ENCODE peak calls at places on chromosomes 2 and 18, in ten cellular contexts. S is ovary, V is GM12892, Y is transverse colon, M is body of pancreas, D is HCT116, U is GM12891, Z is spleen, E is heart left ventricle, B is esophagus squamous epithelium. N is an unnamed sample.

GRCh38 chr2:204650611-204651010 is 105.3 kb downstream of the PARD3B start:
- DNase-seq in D (no peak), Z (no peak), S (no peak), Y (no peak), M (no peak), E (no peak), U (no peak), V (no peak), B (no peak), N (no peak)

GRCh38 chr2:45287040-45287439 is 277.8 kb upstream of the SIX2 start:
- DNase-seq in Z (no peak), Y (no peak), D (no peak), B (no peak), E (no peak), S (no peak), M (no peak), U (no peak), V (no peak), N (no peak)

GRCh38 chr2:193521523-193521922 is 1326.8 kb upstream of the TMEFF2 start:
- DNase-seq in U (no peak), E (no peak), V (no peak), M (no peak), B (no peak), D (no peak), S (no peak), Z (no peak), Y (no peak), N (no peak)

GRCh38 chr18:31634331-31634713 is 42.6 kb downstream of the TTR start:
- DNase-seq in U (no peak), E (no peak), V (no peak), M (no peak), Y (no peak), S (no peak), D (no peak), Z (no peak), B (no peak), N (no peak)

GRCh38 chr2:99659874-99660273 is 170.1 kb upstream of the REV1 start:
- DNase-seq in V (no peak), S (peak), U (no peak), E (no peak), D (no peak), Y (no peak), M (no peak), Z (no peak), B (no peak), N (no peak)

GRCh38 chr2:25215948-25216679 is 47.7 kb upstream of the POMC start:
- DNase-seq in E (peak), S (peak), V (peak), D (no peak), B (peak), M (peak), U (peak), Z (peak), Y (peak), N (no peak)

GRCh38 chr2:181138816-181139215 is 158.4 kb downstream of the UBE2E3 start:
- DNase-seq in U (no peak), E (no peak), S (no peak), M (no peak), B (no peak), V (no peak), Z (no peak), D (no peak), Y (no peak), N (no peak)

GRCh38 chr2:58019209-58019608 is 27.4 kb upstream of the VRK2 start:
- DNase-seq in Z (no peak), E (no peak), Y (no peak), V (no peak), U (no peak), D (no peak), M (no peak), S (no peak), B (no peak), N (no peak)

GRCh38 chr18:50131591-50131990 is 63.4 kb downstream of the MYO5B start:
- DNase-seq in V (no peak), S (no peak), M (no peak), Y (no peak), Z (no peak), D (no peak), U (no peak), E (no peak), B (no peak), N (no peak)

GRCh38 chr2:235390108-235390815 is 103.6 kb upstream of the AGAP1 start:
- DNase-seq in B (no peak), V (no peak), D (no peak), U (no peak), Y (peak), E (no peak), Z (no peak), S (no peak), M (no peak), N (no peak)

GRCh38 chr2:184765048-184765881 is 166.9 kb downstream of the ZNF804A start:
- DNase-seq in B (no peak), S (no peak), Y (no peak), M (no peak), E (no peak), U (no peak), V (no peak), Z (peak), D (no peak), N (no peak)

GRCh38 chr2:3654464-3655225 is 3.4 kb upstream of the ALLC start:
- DNase-seq in V (no peak), S (no peak), Y (no peak), E (peak), B (no peak), U (no peak), Z (no peak), D (no peak), M (no peak), N (no peak)

GRCh38 chr2:219553463-219553862 is 9.6 kb downstream of the TMEM198 start:
- DNase-seq in Y (no peak), B (no peak), D (no peak), S (no peak), U (no peak), V (no peak), E (no peak), M (no peak), Z (no peak), N (no peak)

GRCh38 chr2:110104025-110104771 is 11.4 kb downstream of the MALL start:
- DNase-seq in D (no peak), S (no peak), Z (no peak), Y (no peak), U (no peak), V (no peak), M (no peak), B (no peak), E (no peak), N (no peak)

GRCh38 chr2:128498589-128498988 is 179.9 kb upstream of the HS6ST1 start:
- DNase-seq in S (no peak), Z (no peak), E (peak), M (no peak), B (no peak), V (no peak), U (no peak), Y (no peak), D (no peak), N (no peak)

GRCh38 chr2:181077128-181077709 is 96.8 kb downstream of the UBE2E3 start:
- DNase-seq in D (peak), U (no peak), Y (no peak), B (no peak), S (no peak), E (no peak), M (no peak), V (no peak), Z (no peak), N (no peak)

GRCh38 chr2:127254386-127254981 is 34.4 kb upstream of the CYP27C1 start:
- DNase-seq in M (no peak), S (no peak), B (no peak), Z (no peak), Y (no peak), U (no peak), E (no peak), D (no peak), V (no peak), N (no peak)

DNA sequence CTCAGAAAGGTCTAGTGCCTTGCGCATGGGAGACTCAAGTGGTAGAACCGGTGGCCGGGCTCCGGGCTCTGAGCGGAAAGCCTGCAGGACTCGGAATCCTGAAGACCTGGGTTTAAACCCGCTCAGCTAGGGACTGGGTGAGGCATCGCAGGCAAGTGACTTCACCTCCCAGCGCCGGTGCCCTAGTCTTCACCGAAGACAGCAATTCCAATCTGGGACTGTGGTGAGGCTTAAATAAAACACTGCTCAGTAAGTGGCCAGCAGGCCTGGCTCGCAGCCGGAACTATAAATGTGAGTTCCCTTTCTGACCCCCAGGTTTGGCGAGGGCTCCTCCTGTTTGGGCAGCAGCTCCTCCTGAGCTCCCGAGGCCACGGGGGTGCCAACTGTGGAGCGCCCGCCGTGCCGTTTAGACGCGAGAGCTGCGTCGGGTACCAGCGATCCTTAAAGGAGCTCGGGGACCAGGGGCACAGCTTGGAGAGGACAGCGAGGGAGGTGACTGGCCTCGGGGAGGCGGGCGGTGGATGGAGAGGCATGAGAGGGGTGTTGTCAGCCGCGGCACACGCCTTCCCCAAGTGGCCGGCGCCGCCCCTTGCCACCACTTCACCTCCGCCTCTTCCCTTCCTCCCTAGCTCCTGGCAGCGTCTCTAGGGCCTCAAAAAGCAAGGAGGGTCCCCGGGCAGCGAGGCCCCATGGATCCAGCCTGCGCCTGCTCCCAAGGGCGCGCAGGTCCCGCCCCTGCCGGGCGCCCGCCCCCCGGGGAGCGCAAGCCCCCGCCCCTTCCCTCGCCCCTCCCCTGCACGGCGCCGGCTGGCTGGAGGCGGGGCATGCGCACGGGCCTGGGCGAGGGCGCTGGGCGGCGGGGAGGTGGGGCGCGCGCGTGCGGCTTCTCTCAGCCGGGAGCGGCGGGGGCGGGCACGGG is 736 bp upstream of the MTCL1 start:
- DNase-seq in U (peak), V (peak), E (peak), D (peak), Z (peak), S (peak), Y (peak), B (peak), M (peak), N (peak)
- TF ChIP-seq POLR2A in U (no peak), V (no peak), E (no peak), D (peak), Z (no peak), S (peak), Y (peak), B (no peak), M (peak), N (peak)

DNA sequence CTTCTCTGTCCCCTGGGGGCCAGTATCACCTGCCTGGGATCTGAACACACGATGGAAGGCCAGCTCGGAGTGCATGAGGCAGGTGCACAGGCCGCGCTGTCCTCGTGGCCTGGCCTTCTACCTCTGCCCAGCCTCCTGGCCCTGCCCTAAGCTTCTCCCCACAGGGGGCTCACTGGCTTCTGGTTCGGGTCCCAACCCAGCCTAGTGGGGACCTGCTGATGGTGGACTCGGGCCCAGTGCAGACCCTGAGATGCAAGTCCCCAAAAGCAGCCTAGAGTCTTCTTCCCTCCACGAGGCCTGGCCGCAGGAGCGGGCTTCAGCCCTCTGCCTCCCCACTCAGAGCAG is 3.4 kb downstream of the ERFE start:
- DNase-seq in D (no peak), Y (no peak), M (no peak), V (no peak), Z (no peak), B (no peak), U (no peak), E (no peak), S (no peak), N (no peak)
- TF ChIP-seq POLR2A in D (no peak), Y (no peak), M (no peak), V (no peak), Z (no peak), B (no peak), U (no peak), E (no peak), S (no peak), N (no peak)

DNA sequence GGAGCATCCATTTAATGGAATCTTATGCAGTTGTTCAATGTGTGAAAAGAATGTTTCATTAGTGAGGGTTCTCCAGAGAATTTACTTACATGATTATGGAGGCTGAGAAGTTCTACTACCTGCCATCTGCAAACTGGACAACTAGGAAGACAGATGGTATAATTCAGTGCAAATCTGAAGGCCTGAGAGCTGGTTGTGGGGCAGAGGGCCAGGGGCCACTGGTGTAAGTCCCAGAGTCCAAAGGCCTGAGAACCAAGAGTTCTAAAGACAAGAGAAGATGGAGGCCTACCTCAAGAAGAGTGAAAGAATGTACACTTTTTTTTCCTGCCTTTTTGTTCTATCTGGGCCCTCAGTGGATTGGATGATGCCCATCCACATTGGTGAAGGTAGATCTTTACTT is 114.8 kb downstream of the DDX1 start:
- DNase-seq in D (no peak), B (no peak), V (no peak), E (no peak), U (no peak), Y (no peak), S (no peak), M (no peak), Z (no peak), N (no peak)
- TF ChIP-seq POLR2A in D (no peak), B (no peak), V (no peak), E (no peak), U (no peak), Y (no peak), S (no peak), M (no peak), Z (no peak), N (no peak)

GRCh38 chr2:10617241-10617640 is 72.5 kb downstream of the NOL10 start:
- DNase-seq in Z (no peak), U (no peak), D (no peak), E (no peak), B (no peak), V (no peak), Y (no peak), M (no peak), S (no peak), N (no peak)

GRCh38 chr2:10619643-10620042 is 70.1 kb downstream of the NOL10 start:
- DNase-seq in U (no peak), V (no peak), D (no peak), S (no peak), B (no peak), Z (no peak), E (no peak), Y (no peak), M (no peak), N (no peak)

GRCh38 chr2:10614940-10615339 is 74.8 kb downstream of the NOL10 start:
- DNase-seq in D (no peak), M (no peak), U (no peak), Y (peak), V (no peak), Z (no peak), S (no peak), E (no peak), B (no peak), N (no peak)

DNA sequence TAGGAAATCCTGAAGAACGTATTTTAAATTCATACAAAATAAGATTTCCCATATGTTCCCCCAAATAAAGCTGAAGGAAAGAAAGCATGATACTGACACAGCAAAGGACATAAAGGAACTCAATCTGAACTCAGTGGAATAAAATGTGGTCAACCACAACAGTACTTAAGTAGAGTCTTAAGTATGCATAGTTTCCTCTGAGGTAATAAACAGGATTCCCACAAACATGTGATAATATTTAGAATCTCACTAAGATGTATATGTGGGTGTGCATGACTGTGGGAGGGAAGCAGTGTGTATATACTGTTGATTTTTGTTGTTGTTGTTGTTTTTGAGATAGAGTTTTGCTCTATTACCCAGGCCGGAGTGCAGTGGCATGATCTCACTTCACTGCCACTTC is 69.3 kb downstream of the NOL10 start:
- DNase-seq in Y (no peak), U (no peak), M (no peak), B (no peak), S (no peak), E (no peak), D (no peak), Z (no peak), V (no peak), N (peak)
- TF ChIP-seq POLR2A in Y (no peak), U (no peak), M (no peak), B (no peak), S (no peak), E (no peak), D (no peak), Z (no peak), V (no peak), N (no peak)

N was measured in H54.